ENCODE peak calls at places on chromosomes 16 and 17, in seven cellular contexts. E is H7; A is NB4; F is amygdala; M is upper lobe of right lung; P is nucleus accumbens; W is CD4-positive, alpha-beta T cell. J is an unnamed sample.

GRCh38 chr16:71188956-71189712 is 41.4 kb downstream of the HYDIN start:
- DNase-seq in E (no peak), A (no peak), F (no peak), M (no peak), P (no peak), W (no peak), J (no peak)

GRCh38 chr17:413016-413350 is 60.4 kb upstream of the RPH3AL start:
- DNase-seq in E (no peak), A (no peak), F (no peak), M (no peak), P (no peak), W (no peak), J (no peak)

GRCh38 chr16:53090591-53091507 is 36.1 kb downstream of the CHD9 start:
- DNase-seq in E (peak; percentile 28), A (peak; percentile 90), F (peak; percentile 78), M (peak; percentile 89), P (peak; percentile 83), W (no peak), J (peak; percentile 83)

GRCh38 chr17:12865769-12866168 is 76.5 kb downstream of the ARHGAP44 start:
- DNase-seq in E (no peak), A (no peak), F (no peak), M (no peak), P (no peak), W (no peak), J (no peak)

GRCh38 chr17:78680436-78680835 is 101.6 kb downstream of the CYTH1 start:
- DNase-seq in E (no peak), A (no peak), F (no peak), M (peak; percentile 2), P (no peak), W (no peak), J (no peak)

GRCh38 chr16:1071561-1072225 is 854 bp upstream of the SSTR5 start:
- DNase-seq in E (peak; percentile 79), A (no peak), F (no peak), M (no peak), P (no peak), W (no peak), J (no peak)

GRCh38 chr17:76569607-76570279 is 15.9 kb downstream of the ST6GALNAC2 start:
- DNase-seq in E (peak; percentile 72), A (no peak), F (peak; percentile 35), M (no peak), P (peak; percentile 56), W (no peak), J (peak; percentile 76)

GRCh38 chr17:77125432-77125901 is 15.3 kb upstream of the SEC14L1 start:
- DNase-seq in E (no peak), A (no peak), F (no peak), M (no peak), P (no peak), W (no peak), J (no peak)

GRCh38 chr16:82995927-82996441 is 369.2 kb downstream of the CDH13 start:
- DNase-seq in E (no peak), A (peak; percentile 21), F (no peak), M (no peak), P (no peak), W (no peak), J (no peak)

GRCh38 chr17:32596666-32597065 is 109.9 kb downstream of the CDK5R1 start:
- DNase-seq in E (no peak), A (peak; percentile 16), F (no peak), M (no peak), P (no peak), W (no peak), J (no peak)

GRCh38 chr16:24085665-24086064 is 170.5 kb upstream of the CACNG3 start:
- DNase-seq in E (no peak), A (no peak), F (no peak), M (no peak), P (no peak), W (no peak), J (no peak)

GRCh38 chr17:49989518-49989880 is 5.5 kb downstream of the DLX3 start:
- DNase-seq in E (peak; percentile 32), A (no peak), F (no peak), M (peak; percentile 50), P (no peak), W (no peak), J (no peak)

GRCh38 chr17:45948498-45948880 is 50.6 kb upstream of the STH start:
- DNase-seq in E (no peak), A (no peak), F (no peak), M (no peak), P (no peak), W (no peak), J (no peak)

GRCh38 chr16:66588981-66589713 is 9.9 kb downstream of the CMTM2 start:
- DNase-seq in E (peak; percentile 87), A (peak; percentile 78), F (no peak), M (peak; percentile 82), P (no peak), W (peak; percentile 49), J (no peak)

GRCh38 chr16:81638286-81638945 is 140.7 kb upstream of the PLCG2 start:
- DNase-seq in E (no peak), A (no peak), F (no peak), M (no peak), P (no peak), W (no peak), J (no peak)

GRCh38 chr16:87416826-87417471 is 24.8 kb downstream of the MAP1LC3B start:
- DNase-seq in E (no peak), A (peak; percentile 47), F (no peak), M (no peak), P (no peak), W (no peak), J (peak; percentile 66)

GRCh38 chr16:30092373-30093010 is 768 bp upstream of the TBX6 start:
- DNase-seq in E (peak; percentile 98), A (peak; percentile 97), F (peak; percentile 45), M (peak; percentile 92), P (peak; percentile 53), W (no peak), J (peak; percentile 33)

GRCh38 chr17:63113167-63113566 is 147.1 kb downstream of the TANC2 start:
- DNase-seq in E (peak; percentile 21), A (peak; percentile 26), F (no peak), M (no peak), P (no peak), W (no peak), J (no peak)

J was measured in dorsolateral prefrontal cortex.